ENCODE peak calls at places on chromosome 21, in nine cellular contexts. One of them, this sample, is unnamed.

GRCh38 chr21:44375686-44376320 is 22.4 kb downstream of the TRPM2 start:
- DNase-seq in foreskin keratinocyte: no peak
- DNase-seq in RPMI7951: no peak
- DNase-seq in LoVo: no peak
- DNase-seq in posterior vena cava: peak
- DNase-seq in naive thymus-derived CD4-positive, alpha-beta T cell: no peak
- DNase-seq in left lung: peak
- DNase-seq in stimulated activated CD8-positive, alpha-beta memory T cell treated with anti-CD3 and anti-CD28 coated beads, Interleukin-7, amount 100 ng/mL, for 24 hours: no peak
- DNase-seq in GF-D8: no peak
- DNase-seq in this sample: no peak

GRCh38 chr21:45393833-45394638 is 10.9 kb upstream of the COL18A1 start:
- DNase-seq in posterior vena cava: peak
- DNase-seq in GF-D8: no peak
- DNase-seq in naive thymus-derived CD4-positive, alpha-beta T cell: no peak
- DNase-seq in RPMI7951: no peak
- DNase-seq in LoVo: no peak
- DNase-seq in foreskin keratinocyte: no peak
- DNase-seq in stimulated activated CD8-positive, alpha-beta memory T cell treated with anti-CD3 and anti-CD28 coated beads, Interleukin-7, amount 100 ng/mL, for 24 hours: no peak
- DNase-seq in left lung: peak
- DNase-seq in this sample: no peak

GRCh38 chr21:34351786-34352241 is 12.0 kb upstream of the KCNE2 start:
- DNase-seq in foreskin keratinocyte: no peak
- DNase-seq in RPMI7951: peak
- DNase-seq in naive thymus-derived CD4-positive, alpha-beta T cell: no peak
- DNase-seq in GF-D8: no peak
- DNase-seq in stimulated activated CD8-positive, alpha-beta memory T cell treated with anti-CD3 and anti-CD28 coated beads, Interleukin-7, amount 100 ng/mL, for 24 hours: no peak
- DNase-seq in posterior vena cava: peak
- DNase-seq in LoVo: peak
- DNase-seq in left lung: no peak
- DNase-seq in this sample: peak

GRCh38 chr21:35265170-35265877 is 216.2 kb upstream of the RUNX1 start:
- DNase-seq in naive thymus-derived CD4-positive, alpha-beta T cell: no peak
- DNase-seq in LoVo: peak
- DNase-seq in foreskin keratinocyte: peak
- DNase-seq in posterior vena cava: no peak
- DNase-seq in GF-D8: no peak
- DNase-seq in RPMI7951: peak
- DNase-seq in stimulated activated CD8-positive, alpha-beta memory T cell treated with anti-CD3 and anti-CD28 coated beads, Interleukin-7, amount 100 ng/mL, for 24 hours: no peak
- DNase-seq in left lung: no peak
- DNase-seq in this sample: no peak

GRCh38 chr21:46038871-46039397 is 57.4 kb downstream of the COL6A1 start:
- DNase-seq in GF-D8: no peak
- DNase-seq in RPMI7951: peak
- DNase-seq in LoVo: no peak
- DNase-seq in left lung: peak
- DNase-seq in posterior vena cava: peak
- DNase-seq in foreskin keratinocyte: no peak
- DNase-seq in stimulated activated CD8-positive, alpha-beta memory T cell treated with anti-CD3 and anti-CD28 coated beads, Interleukin-7, amount 100 ng/mL, for 24 hours: no peak
- DNase-seq in naive thymus-derived CD4-positive, alpha-beta T cell: no peak
- DNase-seq in this sample: no peak

GRCh38 chr21:31538821-31539220 is 120.7 kb upstream of the SOD1 start:
- DNase-seq in posterior vena cava: no peak
- DNase-seq in naive thymus-derived CD4-positive, alpha-beta T cell: no peak
- DNase-seq in stimulated activated CD8-positive, alpha-beta memory T cell treated with anti-CD3 and anti-CD28 coated beads, Interleukin-7, amount 100 ng/mL, for 24 hours: no peak
- DNase-seq in LoVo: no peak
- DNase-seq in left lung: no peak
- DNase-seq in foreskin keratinocyte: no peak
- DNase-seq in GF-D8: no peak
- DNase-seq in RPMI7951: no peak
- DNase-seq in this sample: no peak

GRCh38 chr21:45887121-45887611 is 94.4 kb upstream of the COL6A1 start:
- DNase-seq in naive thymus-derived CD4-positive, alpha-beta T cell: no peak
- DNase-seq in left lung: peak
- DNase-seq in posterior vena cava: peak
- DNase-seq in RPMI7951: peak
- DNase-seq in stimulated activated CD8-positive, alpha-beta memory T cell treated with anti-CD3 and anti-CD28 coated beads, Interleukin-7, amount 100 ng/mL, for 24 hours: no peak
- DNase-seq in LoVo: no peak
- DNase-seq in GF-D8: no peak
- DNase-seq in foreskin keratinocyte: no peak
- DNase-seq in this sample: peak

GRCh38 chr21:38839683-38840286 is 34.1 kb downstream of the ETS2 start:
- DNase-seq in stimulated activated CD8-positive, alpha-beta memory T cell treated with anti-CD3 and anti-CD28 coated beads, Interleukin-7, amount 100 ng/mL, for 24 hours: no peak
- DNase-seq in naive thymus-derived CD4-positive, alpha-beta T cell: no peak
- DNase-seq in LoVo: peak
- DNase-seq in foreskin keratinocyte: peak
- DNase-seq in left lung: no peak
- DNase-seq in GF-D8: no peak
- DNase-seq in posterior vena cava: no peak
- DNase-seq in RPMI7951: peak
- DNase-seq in this sample: no peak

GRCh38 chr21:27104749-27105439 is 138.0 kb upstream of the ADAMTS5 start:
- DNase-seq in left lung: no peak
- DNase-seq in posterior vena cava: no peak
- DNase-seq in RPMI7951: no peak
- DNase-seq in LoVo: no peak
- DNase-seq in foreskin keratinocyte: peak
- DNase-seq in naive thymus-derived CD4-positive, alpha-beta T cell: no peak
- DNase-seq in stimulated activated CD8-positive, alpha-beta memory T cell treated with anti-CD3 and anti-CD28 coated beads, Interleukin-7, amount 100 ng/mL, for 24 hours: no peak
- DNase-seq in GF-D8: no peak
- DNase-seq in this sample: no peak

GRCh38 chr21:38267991-38268858 is 11.4 kb downstream of the KCNJ15 start:
- DNase-seq in GF-D8: no peak
- DNase-seq in RPMI7951: peak
- DNase-seq in stimulated activated CD8-positive, alpha-beta memory T cell treated with anti-CD3 and anti-CD28 coated beads, Interleukin-7, amount 100 ng/mL, for 24 hours: no peak
- DNase-seq in naive thymus-derived CD4-positive, alpha-beta T cell: no peak
- DNase-seq in LoVo: no peak
- DNase-seq in posterior vena cava: no peak
- DNase-seq in foreskin keratinocyte: peak
- DNase-seq in left lung: no peak
- DNase-seq in this sample: no peak

GRCh38 chr21:41361053-41361785 is 608 bp upstream of the MX2 start:
- DNase-seq in left lung: no peak
- DNase-seq in foreskin keratinocyte: no peak
- DNase-seq in RPMI7951: no peak
- DNase-seq in naive thymus-derived CD4-positive, alpha-beta T cell: no peak
- DNase-seq in stimulated activated CD8-positive, alpha-beta memory T cell treated with anti-CD3 and anti-CD28 coated beads, Interleukin-7, amount 100 ng/mL, for 24 hours: no peak
- DNase-seq in LoVo: no peak
- DNase-seq in posterior vena cava: no peak
- DNase-seq in GF-D8: no peak
- DNase-seq in this sample: no peak

GRCh38 chr21:46056450-46056903 is 41.4 kb upstream of the COL6A2 start:
- DNase-seq in LoVo: no peak
- DNase-seq in stimulated activated CD8-positive, alpha-beta memory T cell treated with anti-CD3 and anti-CD28 coated beads, Interleukin-7, amount 100 ng/mL, for 24 hours: no peak
- DNase-seq in RPMI7951: peak
- DNase-seq in posterior vena cava: peak
- DNase-seq in left lung: peak
- DNase-seq in GF-D8: no peak
- DNase-seq in naive thymus-derived CD4-positive, alpha-beta T cell: no peak
- DNase-seq in foreskin keratinocyte: no peak
- DNase-seq in this sample: no peak